ENCODE peak calls at places on chromosome 5, in ten cellular contexts. A is substantia nigra, G is HuH-7, D is NCI-H1092 treated with DMSO at 0.1 percent for 48 hours, K is hippocampal formation, Y is GM13976, R is WTC11, P is NCI-H774, W is GM19239, F is iris pigment epithelial cell. N is an unnamed sample.

GRCh38 chr5:173498286-173498685 is 118.2 kb downstream of the BOD1 start:
- DNase-seq in A (no peak), G (no peak), D (no peak), K (no peak), Y (no peak), R (no peak), P (no peak), W (no peak), F (peak; percentile 77), N (no peak)

GRCh38 chr5:66710557-66710956 is 114.4 kb downstream of the MAST4 start:
- DNase-seq in A (no peak), G (no peak), D (no peak), K (no peak), Y (no peak), R (no peak), P (no peak), W (no peak), F (peak; percentile 77), N (no peak)

GRCh38 chr5:159163027-159163699 is 46.2 kb downstream of the RNF145 start:
- DNase-seq in A (no peak), G (no peak), D (no peak), K (no peak), Y (no peak), R (no peak), P (no peak), W (no peak), F (peak; percentile 92), N (no peak)

GRCh38 chr5:172530406-172530805 is 76.1 kb upstream of the SH3PXD2B start:
- DNase-seq in A (no peak), G (no peak), D (no peak), K (no peak), Y (peak; percentile 10), R (no peak), P (no peak), W (no peak), F (no peak), N (no peak)

GRCh38 chr5:137217599-137218200 is 281.4 kb downstream of the SPOCK1 start:
- DNase-seq in A (no peak), G (no peak), D (no peak), K (no peak), Y (no peak), R (no peak), P (no peak), W (no peak), F (no peak), N (no peak)

GRCh38 chr5:134524826-134525686 is at the start of gene JADE2:
- DNase-seq in A (peak; percentile 53), G (peak; percentile 55), D (no peak), K (peak; percentile 64), Y (peak; percentile 88), R (peak; percentile 46), P (peak; percentile 65), W (peak; percentile 53), F (peak; percentile 78), N (peak; percentile 70)

GRCh38 chr5:150411245-150411979 is 1.3 kb downstream of the CD74 start:
- DNase-seq in A (no peak), G (no peak), D (no peak), K (peak; percentile 17), Y (no peak), R (no peak), P (no peak), W (no peak), F (peak; percentile 39), N (peak; percentile 48)

GRCh38 chr5:154945695-154946301 is 4.9 kb downstream of the MRPL22 start:
- DNase-seq in A (no peak), G (no peak), D (peak; percentile 0), K (no peak), Y (no peak), R (no peak), P (no peak), W (no peak), F (peak; percentile 26), N (peak; percentile 2)

GRCh38 chr5:141477815-141478214 is 2.0 kb downstream of the PCDHGC3 start:
- DNase-seq in A (no peak), G (no peak), D (no peak), K (no peak), Y (no peak), R (no peak), P (no peak), W (no peak), F (no peak), N (no peak)

GRCh38 chr5:1511651-1512540 is 11.9 kb downstream of the LPCAT1 start:
- DNase-seq in A (no peak), G (peak; percentile 37), D (no peak), K (no peak), Y (no peak), R (peak; percentile 24), P (peak; percentile 76), W (no peak), F (peak; percentile 27), N (no peak)

GRCh38 chr5:127838661-127839060 is 135.5 kb downstream of the CCDC192 start:
- DNase-seq in A (no peak), G (no peak), D (no peak), K (no peak), Y (no peak), R (no peak), P (no peak), W (no peak), F (peak; percentile 53), N (no peak)

GRCh38 chr5:179816401-179817070 is 4.2 kb upstream of the SQSTM1 start:
- DNase-seq in A (no peak), G (no peak), D (no peak), K (no peak), Y (no peak), R (peak; percentile 37), P (no peak), W (no peak), F (no peak), N (no peak)

GRCh38 chr5:150570333-150570732 is 62.4 kb downstream of the NDST1 start:
- DNase-seq in A (no peak), G (no peak), D (no peak), K (no peak), Y (no peak), R (no peak), P (no peak), W (no peak), F (no peak), N (no peak)

GRCh38 chr5:42759456-42759855 is 2.8 kb downstream of the CCDC152 start:
- DNase-seq in A (no peak), G (no peak), D (no peak), K (no peak), Y (no peak), R (no peak), P (no peak), W (no peak), F (peak; percentile 7), N (no peak)

GRCh38 chr5:124043456-124043855 is 531.5 kb downstream of the CSNK1G3 start:
- DNase-seq in A (no peak), G (peak; percentile 15), D (no peak), K (no peak), Y (no peak), R (no peak), P (no peak), W (no peak), F (peak; percentile 5), N (no peak)

GRCh38 chr5:140293091-140293996 is 9.6 kb downstream of the PFDN1 start:
- DNase-seq in A (no peak), G (no peak), D (no peak), K (no peak), Y (no peak), R (no peak), P (no peak), W (no peak), F (peak; percentile 77), N (no peak)

GRCh38 chr5:74240783-74241750 is 399.5 kb downstream of the ENC1 start:
- DNase-seq in A (no peak), G (no peak), D (no peak), K (no peak), Y (no peak), R (no peak), P (no peak), W (no peak), F (no peak), N (no peak)

N was measured in midbrain.